ENCODE peak calls at places on chromosomes 1 and 21, in five cellular contexts. One of them, this sample, is unnamed.

GRCh38 chr21:37868896-37869295 is 47.4 kb downstream of the KCNJ6 start:
- DNase-seq in IMR-90: peak
- DNase-seq in H9: no peak
- DNase-seq in mesenchymal stem cell: peak
- DNase-seq in H1: no peak
- DNase-seq in this sample: peak

GRCh38 chr1:240244968-240245628 is 153.4 kb downstream of the FMN2 start:
- DNase-seq in H1: no peak
- DNase-seq in H9: no peak
- DNase-seq in mesenchymal stem cell: peak
- DNase-seq in IMR-90: peak
- DNase-seq in this sample: no peak

GRCh38 chr1:109531826-109532364 is 7.8 kb upstream of the GPR61 start:
- DNase-seq in IMR-90: no peak
- DNase-seq in mesenchymal stem cell: no peak
- DNase-seq in H9: no peak
- DNase-seq in H1: no peak
- DNase-seq in this sample: no peak

GRCh38 chr1:31897534-31898100 is 40.6 kb downstream of the PTP4A2 start:
- DNase-seq in H1: no peak
- DNase-seq in mesenchymal stem cell: no peak
- DNase-seq in H9: no peak
- DNase-seq in IMR-90: no peak
- DNase-seq in this sample: no peak

GRCh38 chr1:14869197-14869596 is 270.7 kb downstream of the KAZN start:
- DNase-seq in H9: no peak
- DNase-seq in IMR-90: peak
- DNase-seq in H1: no peak
- DNase-seq in mesenchymal stem cell: no peak
- DNase-seq in this sample: no peak

GRCh38 chr1:214466759-214467585 is 84.4 kb downstream of the PTPN14 start:
- DNase-seq in H9: no peak
- DNase-seq in IMR-90: no peak
- DNase-seq in mesenchymal stem cell: no peak
- DNase-seq in H1: no peak
- DNase-seq in this sample: no peak

GRCh38 chr1:235867903-235868469 is 1.3 kb upstream of the LYST start:
- DNase-seq in H1: no peak
- DNase-seq in mesenchymal stem cell: no peak
- DNase-seq in IMR-90: no peak
- DNase-seq in H9: no peak
- DNase-seq in this sample: no peak

GRCh38 chr21:25563399-25564116 is 43.7 kb downstream of the MRPL39 start:
- DNase-seq in IMR-90: no peak
- DNase-seq in H9: no peak
- DNase-seq in mesenchymal stem cell: peak
- DNase-seq in H1: no peak
- DNase-seq in this sample: no peak

GRCh38 chr1:157968951-157969350 is 24.5 kb upstream of the KIRREL1 start:
- DNase-seq in mesenchymal stem cell: peak
- DNase-seq in IMR-90: peak
- DNase-seq in H9: no peak
- DNase-seq in H1: no peak
- DNase-seq in this sample: no peak

GRCh38 chr1:153353226-153353947 is 4.3 kb upstream of the S100A9 start:
- DNase-seq in IMR-90: no peak
- DNase-seq in H1: no peak
- DNase-seq in H9: peak
- DNase-seq in mesenchymal stem cell: peak
- DNase-seq in this sample: peak

GRCh38 chr1:206658264-206658980 is 23.1 kb downstream of the DYRK3 start:
- DNase-seq in mesenchymal stem cell: peak
- DNase-seq in H9: peak
- DNase-seq in H1: no peak
- DNase-seq in IMR-90: no peak
- DNase-seq in this sample: peak

GRCh38 chr1:9181176-9181906 is 52.4 kb upstream of the GPR157 start:
- DNase-seq in IMR-90: peak
- DNase-seq in mesenchymal stem cell: peak
- DNase-seq in H9: peak
- DNase-seq in H1: no peak
- DNase-seq in this sample: peak

GRCh38 chr1:9181990-9182783 is 52.4 kb upstream of the H6PD start:
- DNase-seq in mesenchymal stem cell: peak
- DNase-seq in H1: no peak
- DNase-seq in H9: peak
- DNase-seq in IMR-90: no peak
- DNase-seq in this sample: peak

GRCh38 chr1:9179450-9179849 is 50.5 kb upstream of the GPR157 start:
- DNase-seq in H9: no peak
- DNase-seq in H1: no peak
- DNase-seq in IMR-90: no peak
- DNase-seq in mesenchymal stem cell: no peak
- DNase-seq in this sample: no peak

GRCh38 chr1:9182784-9183257 is 51.8 kb upstream of the H6PD start:
- DNase-seq in IMR-90: no peak
- DNase-seq in H9: no peak
- DNase-seq in mesenchymal stem cell: no peak
- DNase-seq in H1: no peak
- DNase-seq in this sample: no peak

DNA sequence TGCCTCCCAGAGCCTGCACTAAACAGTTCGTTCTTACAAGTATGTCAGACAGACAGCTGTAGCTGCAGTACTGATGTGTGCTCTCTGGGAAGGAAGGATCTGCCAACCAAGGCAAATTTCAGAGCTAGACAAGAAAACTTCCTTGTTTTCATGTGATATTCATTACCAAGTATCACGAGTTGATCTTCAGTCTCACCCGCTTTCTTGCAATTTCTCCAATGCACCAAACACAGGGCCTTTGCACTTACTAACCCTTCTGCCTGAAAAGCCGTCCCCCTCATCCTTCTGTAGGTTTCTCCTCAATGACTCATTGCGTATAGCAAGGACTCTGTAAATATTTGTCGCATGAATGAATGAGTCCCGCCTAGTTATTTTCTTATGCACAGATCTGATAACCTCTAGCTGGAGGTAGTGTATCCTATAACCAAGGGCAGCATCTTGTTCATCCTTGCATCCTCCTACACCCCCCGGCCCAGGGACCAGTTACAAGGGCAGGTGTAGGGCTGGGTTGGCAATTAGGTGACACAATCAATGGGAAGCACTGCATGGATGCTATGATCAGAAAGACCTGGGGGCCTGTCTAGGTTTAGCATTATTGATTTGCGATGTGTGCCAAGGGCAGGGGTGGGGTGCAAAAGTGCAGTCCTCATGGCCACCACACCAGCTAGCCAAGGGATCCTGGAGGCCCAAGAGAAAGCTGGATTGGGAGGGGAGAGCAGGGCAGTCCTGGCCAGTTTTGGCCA is 51.3 kb upstream of the GPR157 start:
- DNase-seq in mesenchymal stem cell: peak
- DNase-seq in IMR-90: peak
- DNase-seq in H1: no peak
- DNase-seq in H9: no peak
- DNase-seq in this sample: no peak
- H3K4ac ChIP-seq in mesenchymal stem cell: no peak
- H3K4ac ChIP-seq in IMR-90: peak
- H3K4ac ChIP-seq in H1: no peak
- H3K4ac ChIP-seq in H9: no peak
- H3K4ac ChIP-seq in this sample: no peak

GRCh38 chr1:70675737-70676156 is 264.7 kb downstream of the CTH start:
- DNase-seq in mesenchymal stem cell: no peak
- DNase-seq in H9: peak
- DNase-seq in H1: no peak
- DNase-seq in IMR-90: no peak
- DNase-seq in this sample: peak
- H3K9ac ChIP-seq in mesenchymal stem cell: no peak
- H3K9ac ChIP-seq in H9: no peak
- H3K9ac ChIP-seq in H1: no peak
- H3K9ac ChIP-seq in IMR-90: no peak
- H3K9ac ChIP-seq in this sample: no peak

GRCh38 chr1:52676249-52676903 is 21.8 kb downstream of the COA7 start:
- DNase-seq in H9: no peak
- DNase-seq in mesenchymal stem cell: no peak
- DNase-seq in IMR-90: no peak
- DNase-seq in H1: no peak
- DNase-seq in this sample: no peak
- H3K4ac ChIP-seq in H9: no peak
- H3K4ac ChIP-seq in mesenchymal stem cell: no peak
- H3K4ac ChIP-seq in IMR-90: no peak
- H3K4ac ChIP-seq in H1: no peak
- H3K4ac ChIP-seq in this sample: no peak

GRCh38 chr1:112390775-112391602 is 5.0 kb upstream of the CTTNBP2NL start:
- DNase-seq in IMR-90: peak
- DNase-seq in mesenchymal stem cell: peak
- DNase-seq in H9: peak
- DNase-seq in H1: peak
- DNase-seq in this sample: peak
- H3K9ac ChIP-seq in IMR-90: peak
- H3K9ac ChIP-seq in mesenchymal stem cell: peak
- H3K9ac ChIP-seq in H9: no peak
- H3K9ac ChIP-seq in H1: no peak
- H3K9ac ChIP-seq in this sample: peak

DNA sequence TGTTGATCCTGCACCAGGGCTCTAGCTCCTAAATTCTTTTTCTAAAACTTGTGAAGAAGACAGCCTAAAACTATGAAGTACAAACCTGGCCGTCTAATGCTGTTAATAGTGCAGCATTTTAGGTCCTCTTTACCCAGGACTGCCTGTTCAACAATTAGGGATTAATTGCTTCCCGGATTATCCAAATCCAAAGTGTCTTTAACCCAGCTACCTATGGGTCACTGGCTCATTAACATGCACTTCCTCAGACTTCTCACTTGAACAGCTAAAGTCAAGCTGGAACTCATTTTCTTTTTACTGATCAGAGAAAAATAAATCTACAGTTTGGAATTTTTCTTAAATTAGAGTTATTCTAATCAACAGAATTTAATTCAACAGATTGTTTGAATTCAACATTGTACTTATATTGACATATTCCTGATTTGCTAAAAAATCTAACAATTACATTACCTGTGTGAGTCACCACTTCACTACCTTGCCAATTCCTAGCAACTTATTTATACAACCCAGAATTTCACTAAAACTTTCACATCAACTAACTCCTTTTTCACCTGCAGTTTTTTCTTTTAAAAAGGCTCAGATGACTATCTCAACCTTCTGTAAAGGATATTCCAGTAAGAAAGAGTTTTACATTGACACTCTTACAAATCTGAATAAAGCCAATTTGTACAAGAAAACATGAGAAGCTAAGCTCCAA is 3.3 kb downstream of the HNRNPU start:
- DNase-seq in mesenchymal stem cell: no peak
- DNase-seq in H9: no peak
- DNase-seq in H1: no peak
- DNase-seq in IMR-90: no peak
- DNase-seq in this sample: no peak
- H3K4ac ChIP-seq in mesenchymal stem cell: no peak
- H3K4ac ChIP-seq in H9: no peak
- H3K4ac ChIP-seq in H1: no peak
- H3K4ac ChIP-seq in IMR-90: no peak
- H3K4ac ChIP-seq in this sample: no peak

DNA sequence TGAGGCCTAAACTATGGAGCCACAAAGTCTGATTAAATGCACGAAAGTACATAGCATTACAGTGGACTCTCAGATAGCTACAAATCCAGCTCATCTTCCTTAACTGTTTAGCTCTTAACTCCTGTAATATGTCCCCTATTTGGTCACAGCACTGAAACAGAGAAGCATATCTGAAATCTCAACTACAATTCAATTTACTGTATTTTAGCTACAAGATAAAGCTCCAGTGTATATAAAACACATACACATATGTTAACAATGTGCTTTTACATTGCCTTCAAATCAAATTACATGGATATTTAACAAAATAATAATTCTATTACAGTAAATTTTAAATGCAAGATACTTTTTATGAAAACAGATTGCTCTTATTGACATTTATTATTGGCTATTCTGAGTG is 849.3 kb upstream of the PRMT6 start:
- DNase-seq in H9: no peak
- DNase-seq in IMR-90: no peak
- DNase-seq in H1: no peak
- DNase-seq in mesenchymal stem cell: no peak
- DNase-seq in this sample: no peak
- H3K9ac ChIP-seq in H9: no peak
- H3K9ac ChIP-seq in IMR-90: no peak
- H3K9ac ChIP-seq in H1: no peak
- H3K9ac ChIP-seq in mesenchymal stem cell: no peak
- H3K9ac ChIP-seq in this sample: no peak

GRCh38 chr1:226653311-226653921 is 85.7 kb downstream of the ITPKB start:
- DNase-seq in H9: no peak
- DNase-seq in mesenchymal stem cell: no peak
- DNase-seq in H1: no peak
- DNase-seq in IMR-90: no peak
- DNase-seq in this sample: no peak
- H3K4ac ChIP-seq in H9: no peak
- H3K4ac ChIP-seq in mesenchymal stem cell: no peak
- H3K4ac ChIP-seq in H1: peak
- H3K4ac ChIP-seq in IMR-90: peak
- H3K4ac ChIP-seq in this sample: peak

DNA sequence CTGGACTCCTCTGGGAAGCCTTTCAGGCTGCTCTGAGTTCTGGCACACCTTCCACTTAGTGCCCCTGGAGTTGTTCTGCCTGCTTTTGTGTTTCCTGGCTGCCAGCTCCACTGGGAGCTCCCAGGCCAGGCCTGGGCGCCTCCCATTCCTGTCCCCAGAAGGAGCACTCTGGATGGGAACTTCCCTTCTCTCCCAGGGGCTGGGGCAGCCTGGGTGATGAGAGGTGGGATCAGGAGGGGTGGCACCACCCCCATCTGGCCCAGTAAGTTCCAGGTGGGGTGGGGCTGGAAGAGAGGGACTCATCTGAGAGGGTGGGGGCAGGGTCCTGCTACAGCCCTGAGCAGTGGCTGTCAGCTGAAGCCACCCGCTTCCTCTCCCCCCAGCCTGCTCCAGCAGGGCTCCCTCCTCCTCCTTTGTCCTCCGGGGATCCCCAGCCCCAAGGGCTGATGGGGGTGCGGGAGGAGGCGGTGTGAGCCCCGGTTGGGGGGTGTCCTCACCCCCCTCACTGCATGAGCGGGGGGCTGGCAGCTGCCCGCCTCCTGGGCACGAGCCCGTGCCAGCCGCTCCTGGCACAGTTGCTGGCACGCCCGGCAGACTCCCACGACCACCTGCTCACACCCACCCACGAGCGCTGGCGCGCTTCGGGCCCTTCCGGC is 4.7 kb downstream of the FOXO6 start:
- DNase-seq in mesenchymal stem cell: no peak
- DNase-seq in IMR-90: no peak
- DNase-seq in H9: peak
- DNase-seq in H1: no peak
- DNase-seq in this sample: peak
- H3K9ac ChIP-seq in mesenchymal stem cell: no peak
- H3K9ac ChIP-seq in IMR-90: no peak
- H3K9ac ChIP-seq in H9: no peak
- H3K9ac ChIP-seq in H1: no peak
- H3K9ac ChIP-seq in this sample: peak

This sample was measured in mesendoderm.